ENCODE peak calls at places on chromosome 5, in eight cellular contexts. H is GM23248, A is SK-N-SH, Q is GM23338, C is HCT116, L is OCI-LY7, W is MM.1S, G is neural progenitor cell. R is an unnamed sample.
A peak's percentile ranks its signal among the peaks of the same experiment; 100 is the strongest.

GRCh38 chr5:76601470-76601869 is 21.7 kb downstream of the F2RL2 start:
- DNase-seq in H (peak; percentile 82), A (peak; percentile 49), Q (peak; percentile 90), C (peak; percentile 48), L (peak; percentile 73), W (peak; percentile 54), G (peak; percentile 81), R (peak; percentile 69)

GRCh38 chr5:132245593-132245992 is 11.9 kb upstream of the PDLIM4 start:
- DNase-seq in H (no peak), A (no peak), Q (no peak), C (no peak), L (no peak), W (no peak), G (no peak), R (no peak)

GRCh38 chr5:179914032-179914755 is 6.5 kb upstream of the TBC1D9B start:
- DNase-seq in H (peak; percentile 81), A (no peak), Q (peak; percentile 14), C (no peak), L (peak; percentile 44), W (no peak), G (no peak), R (peak; percentile 91)

GRCh38 chr5:68353624-68354023 is 138.1 kb downstream of the PIK3R1 start:
- DNase-seq in H (peak; percentile 36), A (no peak), Q (no peak), C (no peak), L (no peak), W (no peak), G (no peak), R (no peak)

GRCh38 chr5:97224112-97224750 is 41.2 kb upstream of the RIOK2 start:
- DNase-seq in H (peak; percentile 50), A (no peak), Q (no peak), C (no peak), L (no peak), W (no peak), G (no peak), R (peak; percentile 63)

GRCh38 chr5:90983148-90983547 is 400.0 kb downstream of the ARRDC3 start:
- DNase-seq in H (peak; percentile 49), A (peak; percentile 65), Q (no peak), C (no peak), L (no peak), W (no peak), G (no peak), R (peak; percentile 93)

GRCh38 chr5:6197427-6197826 is 180.9 kb downstream of the MED10 start:
- DNase-seq in H (no peak), A (no peak), Q (no peak), C (no peak), L (peak; percentile 56), W (no peak), G (no peak), R (no peak)

GRCh38 chr5:143882520-143882919 is 70.6 kb downstream of the HMHB1 start:
- DNase-seq in H (peak; percentile 31), A (no peak), Q (no peak), C (no peak), L (no peak), W (no peak), G (no peak), R (no peak)

GRCh38 chr5:164013077-164013670 is 507.8 kb downstream of the MAT2B start:
- DNase-seq in H (peak; percentile 64), A (peak; percentile 27), Q (peak; percentile 89), C (peak; percentile 6), L (peak; percentile 68), W (peak; percentile 76), G (peak; percentile 81), R (peak; percentile 76)

GRCh38 chr5:115472601-115473000 is 72.0 kb downstream of the FEM1C start:
- DNase-seq in H (peak; percentile 3), A (no peak), Q (peak; percentile 19), C (no peak), L (no peak), W (no peak), G (no peak), R (no peak)

GRCh38 chr5:76634661-76635060 is 11.5 kb upstream of the F2RL2 start:
- DNase-seq in H (no peak), A (no peak), Q (no peak), C (no peak), L (no peak), W (no peak), G (no peak), R (no peak)

GRCh38 chr5:79962580-79963222 is 28.4 kb downstream of the MTX3 start:
- DNase-seq in H (peak; percentile 72), A (no peak), Q (no peak), C (no peak), L (no peak), W (no peak), G (peak; percentile 88), R (peak; percentile 53)

GRCh38 chr5:109546461-109546860 is 136.7 kb upstream of the PJA2 start:
- DNase-seq in H (no peak), A (no peak), Q (no peak), C (no peak), L (no peak), W (no peak), G (no peak), R (no peak)

GRCh38 chr5:30279237-30279636 is 914.2 kb upstream of the CDH6 start:
- DNase-seq in H (peak; percentile 14), A (no peak), Q (peak; percentile 13), C (no peak), L (no peak), W (no peak), G (no peak), R (peak; percentile 81)

GRCh38 chr5:20575515-20575914 is 587.5 kb upstream of the CDH18 start:
- DNase-seq in H (no peak), A (no peak), Q (peak; percentile 33), C (no peak), L (no peak), W (no peak), G (peak; percentile 24), R (no peak)

GRCh38 chr5:68428232-68428811 is 212.8 kb downstream of the PIK3R1 start:
- DNase-seq in H (peak; percentile 54), A (no peak), Q (no peak), C (no peak), L (no peak), W (no peak), G (no peak), R (no peak)

DNA sequence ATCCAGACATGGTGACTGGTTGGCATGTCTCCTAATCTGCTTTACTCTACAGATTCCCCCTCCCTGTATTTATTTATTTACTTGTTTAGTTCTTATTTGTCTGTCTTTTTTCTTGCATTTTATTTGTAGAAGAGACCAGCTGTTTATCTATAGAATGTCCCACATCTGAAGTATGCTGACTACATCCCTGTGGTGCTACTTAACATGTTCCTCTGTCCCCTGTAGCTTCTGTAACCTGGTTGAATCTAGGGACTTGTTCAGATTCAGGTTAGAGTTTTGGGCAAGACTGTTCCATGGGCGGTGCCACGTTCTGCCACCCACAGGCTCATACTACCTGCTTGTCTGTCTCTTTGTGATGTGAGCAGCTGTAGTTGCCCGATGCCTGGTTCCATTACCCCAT is 23.5 kb downstream of the DUSP1 start:
- DNase-seq in H (no peak), A (no peak), Q (no peak), C (no peak), L (no peak), W (no peak), G (no peak), R (no peak)
- H3K4me1 ChIP-seq in H (no peaks in the 10 kb centered on the region), A (no peaks in the 10 kb centered on the region), Q (peaks cover 6% of the 10 kb centered on the region), C (no peaks in the 10 kb centered on the region), L (no peaks in the 10 kb centered on the region), W (no peaks in the 10 kb centered on the region), G (no peaks in the 10 kb centered on the region), R (no peaks in the 10 kb centered on the region)

GRCh38 chr5:52881468-52881867 is 93.8 kb downstream of the ITGA1 start:
- DNase-seq in H (no peak), A (no peak), Q (no peak), C (no peak), L (no peak), W (no peak), G (no peak), R (no peak)

GRCh38 chr5:52880541-52880940 is 92.8 kb downstream of the ITGA1 start:
- DNase-seq in H (no peak), A (no peak), Q (no peak), C (no peak), L (no peak), W (no peak), G (no peak), R (peak; percentile 18)

GRCh38 chr5:52875827-52876226 is 88.1 kb downstream of the ITGA1 start:
- DNase-seq in H (peak; percentile 4), A (no peak), Q (no peak), C (no peak), L (no peak), W (no peak), G (no peak), R (no peak)

GRCh38 chr5:52876456-52876855 is 88.7 kb downstream of the ITGA1 start:
- DNase-seq in H (no peak), A (no peak), Q (no peak), C (no peak), L (no peak), W (no peak), G (no peak), R (no peak)

GRCh38 chr5:52878671-52879070 is 91.0 kb downstream of the ITGA1 start:
- DNase-seq in H (peak; percentile 35), A (no peak), Q (no peak), C (no peak), L (no peak), W (no peak), G (no peak), R (peak; percentile 32)
- TF ChIP-seq EZH2phosphoT487 in H (no peak), A (no peak), Q (no peak), C (no peak), L (no peak), W (no peak), G (no peak), R (no peak)

GRCh38 chr5:11143456-11144267 is 382.6 kb upstream of the DAP start:
- DNase-seq in H (no peak), A (no peak), Q (no peak), C (no peak), L (no peak), W (no peak), G (no peak), R (no peak)

GRCh38 chr5:11139471-11139870 is 378.4 kb upstream of the DAP start:
- DNase-seq in H (no peak), A (no peak), Q (peak; percentile 30), C (no peak), L (no peak), W (no peak), G (no peak), R (peak; percentile 24)
- H3K4me1 ChIP-seq in H (no peaks in the 10 kb centered on the region), A (no peaks in the 10 kb centered on the region), Q (no peaks in the 10 kb centered on the region), C (no peaks in the 10 kb centered on the region), L (no peaks in the 10 kb centered on the region), W (no peaks in the 10 kb centered on the region), G (no peaks in the 10 kb centered on the region), R (no peaks in the 10 kb centered on the region)

DNA sequence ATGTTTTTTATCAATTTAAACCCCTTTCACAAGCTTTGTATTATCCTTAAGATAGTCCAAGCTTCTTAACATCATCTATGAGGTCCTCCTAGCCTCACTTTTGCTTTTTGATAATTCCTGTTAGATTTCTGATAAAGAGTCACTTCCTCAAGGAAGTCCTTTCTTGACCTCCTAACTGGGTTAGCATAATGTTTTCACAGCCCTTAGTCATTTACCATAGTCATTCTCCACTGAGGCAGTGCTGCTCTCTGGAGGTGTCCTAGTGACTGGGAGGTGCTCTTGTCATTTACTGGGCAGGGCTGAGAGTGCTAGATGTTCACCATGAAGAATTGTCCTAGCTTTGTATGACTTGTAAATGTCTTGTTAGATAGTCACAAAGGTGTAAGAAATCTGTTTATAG is 26.4 kb downstream of the TNPO1 start:
- DNase-seq in H (peak; percentile 75), A (no peak), Q (peak; percentile 27), C (peak; percentile 32), L (peak; percentile 10), W (no peak), G (no peak), R (peak; percentile 64)
- TF ChIP-seq EZH2phosphoT487 in H (no peak), A (no peak), Q (no peak), C (no peak), L (no peak), W (no peak), G (no peak), R (no peak)